ENCODE peak calls at places on chromosomes 1 and 21, in seven cellular contexts. E, S, D, B, J, T and F are unnamed samples.

GRCh38 chr1:85581802-85582686 is 1.5 kb downstream of the CCN1 start:
- DNase-seq in E (peak; percentile 49), S (peak; percentile 31), D (no peak), B (peak; percentile 48), J (no peak), T (no peak), F (no peak)

GRCh38 chr1:10918531-10918930 is 93.9 kb upstream of the TARDBP start:
- DNase-seq in E (no peak), S (no peak), D (no peak), B (no peak), J (no peak), T (no peak), F (no peak)

GRCh38 chr1:221276911-221277310 is 397.7 kb downstream of the HLX start:
- DNase-seq in E (no peak), S (no peak), D (no peak), B (no peak), J (no peak), T (no peak), F (no peak)

GRCh38 chr1:81414417-81415087 is 386.2 kb upstream of the ADGRL2 start:
- DNase-seq in E (no peak), S (peak; percentile 10), D (peak; percentile 30), B (peak; percentile 31), J (peak; percentile 32), T (peak; percentile 9), F (peak; percentile 96)

GRCh38 chr1:223873044-223873443 is 27.3 kb upstream of the TP53BP2 start:
- DNase-seq in E (no peak), S (no peak), D (no peak), B (no peak), J (no peak), T (no peak), F (no peak)

GRCh38 chr1:223288826-223289225 is 75.2 kb downstream of the SUSD4 start:
- DNase-seq in E (no peak), S (no peak), D (no peak), B (no peak), J (no peak), T (no peak), F (no peak)

GRCh38 chr1:59360170-59360569 is 63.3 kb downstream of the FGGY start:
- DNase-seq in E (no peak), S (no peak), D (no peak), B (no peak), J (no peak), T (no peak), F (no peak)

GRCh38 chr1:196259291-196259690 is 348.9 kb downstream of the KCNT2 start:
- DNase-seq in E (no peak), S (no peak), D (no peak), B (no peak), J (no peak), T (no peak), F (no peak)

GRCh38 chr1:19439464-19440171 is 45.7 kb downstream of the CAPZB start:
- DNase-seq in E (no peak), S (peak; percentile 62), D (no peak), B (peak; percentile 82), J (no peak), T (no peak), F (no peak)

GRCh38 chr1:150621497-150622113 is 7.8 kb downstream of the ENSA start:
- DNase-seq in E (peak; percentile 48), S (peak; percentile 31), D (peak; percentile 36), B (peak; percentile 47), J (no peak), T (no peak), F (no peak)

GRCh38 chr1:47487826-47488450 is 50.1 kb downstream of the FOXD2 start:
- DNase-seq in E (no peak), S (no peak), D (no peak), B (no peak), J (no peak), T (no peak), F (no peak)

GRCh38 chr1:210477328-210477924 is 148.7 kb downstream of the HHAT start:
- DNase-seq in E (no peak), S (no peak), D (no peak), B (no peak), J (no peak), T (no peak), F (no peak)

GRCh38 chr1:10075732-10076131 is 43.0 kb downstream of the UBE4B start:
- DNase-seq in E (no peak), S (no peak), D (no peak), B (no peak), J (no peak), T (no peak), F (no peak)

GRCh38 chr21:16372546-16372945 is 642.8 kb downstream of the USP25 start:
- DNase-seq in E (no peak), S (no peak), D (no peak), B (no peak), J (no peak), T (no peak), F (no peak)

GRCh38 chr1:241208910-241209414 is 148.0 kb downstream of the RGS7 start:
- DNase-seq in E (no peak), S (no peak), D (no peak), B (peak; percentile 59), J (no peak), T (no peak), F (no peak)

GRCh38 chr21:19853709-19854575 is 1144.3 kb upstream of the NCAM2 start:
- DNase-seq in E (no peak), S (peak; percentile 15), D (no peak), B (no peak), J (no peak), T (no peak), F (peak; percentile 5)

GRCh38 chr1:113567427-113567826 is 177.1 kb downstream of the MAGI3 start:
- DNase-seq in E (no peak), S (no peak), D (no peak), B (no peak), J (no peak), T (no peak), F (no peak)

GRCh38 chr1:236535190-236535589 is 11.4 kb downstream of the LGALS8 start:
- DNase-seq in E (no peak), S (no peak), D (no peak), B (no peak), J (no peak), T (no peak), F (no peak)

GRCh38 chr1:236532850-236533249 is 9.1 kb downstream of the LGALS8 start:
- DNase-seq in E (no peak), S (peak; percentile 84), D (no peak), B (no peak), J (no peak), T (no peak), F (no peak)

GRCh38 chr1:236535656-236536293 is 12.0 kb downstream of the LGALS8 start:
- DNase-seq in E (no peak), S (no peak), D (no peak), B (peak; percentile 57), J (no peak), T (no peak), F (no peak)

GRCh38 chr1:236536540-236536939 is 12.8 kb downstream of the LGALS8 start:
- DNase-seq in E (no peak), S (no peak), D (no peak), B (no peak), J (no peak), T (no peak), F (no peak)

GRCh38 chr1:236534164-236534651 is 10.4 kb downstream of the LGALS8 start:
- DNase-seq in E (no peak), S (no peak), D (no peak), B (no peak), J (no peak), T (no peak), F (no peak)
- TF ChIP-seq TAF1 in E (no peak), S (no peak), D (no peak), B (no peak), J (no peak), T (no peak), F (no peak)

GRCh38 chr1:31796707-31797106 is 19.1 kb downstream of the SPOCD1 start:
- DNase-seq in E (no peak), S (no peak), D (no peak), B (no peak), J (no peak), T (no peak), F (no peak)
- TF ChIP-seq TAF1 in E (no peak), S (no peak), D (no peak), B (no peak), J (no peak), T (no peak), F (no peak)

GRCh38 chr1:29283804-29284195 is 47.5 kb downstream of the PTPRU start:
- DNase-seq in E (no peak), S (no peak), D (no peak), B (no peak), J (no peak), T (no peak), F (no peak)

GRCh38 chr1:29282135-29282923 is 46.0 kb downstream of the PTPRU start:
- DNase-seq in E (no peak), S (no peak), D (no peak), B (no peak), J (no peak), T (no peak), F (no peak)

GRCh38 chr1:29281531-29281930 is 45.2 kb downstream of the PTPRU start:
- DNase-seq in E (no peak), S (no peak), D (no peak), B (no peak), J (no peak), T (no peak), F (no peak)

GRCh38 chr1:29284286-29284960 is 48.1 kb downstream of the PTPRU start:
- DNase-seq in E (no peak), S (no peak), D (no peak), B (no peak), J (no peak), T (no peak), F (no peak)

GRCh38 chr1:29282924-29283803 is 46.8 kb downstream of the PTPRU start:
- DNase-seq in E (peak; percentile 17), S (peak; percentile 99), D (no peak), B (peak; percentile 73), J (no peak), T (no peak), F (peak; percentile 98)
- TF ChIP-seq TAF1 in E (no peak), S (no peak), D (no peak), B (no peak), J (no peak), T (no peak), F (peak; percentile 31)

GRCh38 chr1:27576846-27577245 is 27.1 kb downstream of the AHDC1 start:
- DNase-seq in E (no peak), S (no peak), D (no peak), B (no peak), J (no peak), T (no peak), F (no peak)

GRCh38 chr1:27574001-27574781 is 29.8 kb downstream of the AHDC1 start:
- DNase-seq in E (peak; percentile 86), S (no peak), D (no peak), B (no peak), J (no peak), T (no peak), F (no peak)

GRCh38 chr1:27572679-27573426 is 31.1 kb downstream of the AHDC1 start:
- DNase-seq in E (no peak), S (peak; percentile 78), D (no peak), B (no peak), J (no peak), T (no peak), F (no peak)

GRCh38 chr1:27575861-27576331 is 28.0 kb downstream of the AHDC1 start:
- DNase-seq in E (peak; percentile 40), S (peak; percentile 69), D (peak; percentile 67), B (peak; percentile 83), J (peak; percentile 72), T (no peak), F (peak; percentile 85)

GRCh38 chr1:27574871-27575831 is 28.8 kb downstream of the AHDC1 start:
- DNase-seq in E (no peak), S (peak; percentile 69), D (no peak), B (peak; percentile 72), J (no peak), T (no peak), F (no peak)
- TF ChIP-seq TAF1 in E (no peak), S (no peak), D (no peak), B (no peak), J (no peak), T (no peak), F (no peak)